ENCODE peak calls at places on chromosome 9, in ten cellular contexts. I is A673; W is body of pancreas; M is stimulated activated CD8-positive, alpha-beta memory T cell treated with anti-CD3 and anti-CD28 coated beads, Interleukin-15, amount 100 ng/mL, for 4 hours; S is cardiac muscle cell; J is cardiac septum; F is stimulated activated CD4-positive, alpha-beta T cell treated with anti-CD3 and anti-CD28 coated beads, Interleukin-2, amount 100 ng/mL, for 24 hours; Z is endodermal cell; L is GM13977; C is WERI-Rb-1. A is an unnamed sample.

GRCh38 chr9:105007143-105007542 is 79.2 kb upstream of the ABCA1 start:
- DNase-seq in I (no peak), W (no peak), M (no peak), S (no peak), J (no peak), F (peak), Z (no peak), L (no peak), C (no peak), A (no peak)

GRCh38 chr9:90420714-90421513 is 221.7 kb downstream of the DIRAS2 start:
- DNase-seq in I (no peak), W (no peak), M (no peak), S (no peak), J (no peak), F (no peak), Z (no peak), L (no peak), C (no peak), A (no peak)

GRCh38 chr9:75130621-75131020 is 42.3 kb downstream of the OSTF1 start:
- DNase-seq in I (no peak), W (no peak), M (no peak), S (no peak), J (no peak), F (no peak), Z (no peak), L (no peak), C (no peak), A (no peak)

GRCh38 chr9:133256686-133257091 is 18.3 kb downstream of the ABO start:
- DNase-seq in I (no peak), W (no peak), M (no peak), S (no peak), J (no peak), F (no peak), Z (no peak), L (no peak), C (no peak), A (no peak)

GRCh38 chr9:135886147-135886981 is 21.0 kb downstream of the CAMSAP1 start:
- DNase-seq in I (no peak), W (no peak), M (no peak), S (no peak), J (no peak), F (no peak), Z (no peak), L (no peak), C (no peak), A (peak)

GRCh38 chr9:137275203-137275936 is 2.2 kb upstream of the TOR4A start:
- DNase-seq in I (no peak), W (peak), M (no peak), S (no peak), J (no peak), F (no peak), Z (peak), L (no peak), C (no peak), A (no peak)

GRCh38 chr9:6305954-6306563 is 22.1 kb upstream of the TPD52L3 start:
- DNase-seq in I (peak), W (no peak), M (no peak), S (peak), J (no peak), F (no peak), Z (no peak), L (peak), C (no peak), A (no peak)

GRCh38 chr9:131420913-131421312 is 27.0 kb downstream of the PRRC2B start:
- DNase-seq in I (no peak), W (peak), M (no peak), S (no peak), J (no peak), F (no peak), Z (no peak), L (no peak), C (no peak), A (peak)

GRCh38 chr9:89168901-89169813 is 9.5 kb downstream of the SHC3 start:
- DNase-seq in I (no peak), W (no peak), M (no peak), S (no peak), J (no peak), F (no peak), Z (no peak), L (no peak), C (no peak), A (no peak)

GRCh38 chr9:120447959-120448500 is 131.9 kb downstream of the CDK5RAP2 start:
- DNase-seq in I (no peak), W (no peak), M (no peak), S (no peak), J (no peak), F (no peak), Z (no peak), L (no peak), C (no peak), A (no peak)

GRCh38 chr9:108565651-108566378 is 290.0 kb downstream of the ACTL7B start:
- DNase-seq in I (peak), W (peak), M (no peak), S (peak), J (no peak), F (peak), Z (peak), L (peak), C (peak), A (peak)

GRCh38 chr9:16679327-16679821 is 191.1 kb downstream of the BNC2 start:
- DNase-seq in I (peak), W (no peak), M (no peak), S (no peak), J (no peak), F (no peak), Z (no peak), L (no peak), C (no peak), A (no peak)

GRCh38 chr9:38025166-38025565 is 43.9 kb downstream of the SHB start:
- DNase-seq in I (no peak), W (no peak), M (no peak), S (no peak), J (no peak), F (no peak), Z (no peak), L (no peak), C (no peak), A (no peak)

GRCh38 chr9:111481885-111482636 is 2.1 kb downstream of the ECPAS start:
- DNase-seq in I (peak), W (no peak), M (no peak), S (no peak), J (no peak), F (no peak), Z (peak), L (no peak), C (no peak), A (no peak)

GRCh38 chr9:34993502-34994428 is 4.2 kb downstream of the DNAJB5 start:
- DNase-seq in I (no peak), W (peak), M (no peak), S (peak), J (peak), F (no peak), Z (peak), L (peak), C (peak), A (peak)

GRCh38 chr9:37155601-37156000 is 35.2 kb downstream of the ZCCHC7 start:
- DNase-seq in I (no peak), W (no peak), M (no peak), S (no peak), J (no peak), F (no peak), Z (no peak), L (no peak), C (no peak), A (no peak)

GRCh38 chr9:110152704-110153374 is 55.1 kb downstream of the C9orf152 start:
- DNase-seq in I (peak), W (no peak), M (no peak), S (peak), J (no peak), F (no peak), Z (peak), L (peak), C (peak), A (no peak)

GRCh38 chr9:109517798-109518435 is 19.8 kb upstream of the PTPN3 start:
- DNase-seq in I (no peak), W (peak), M (no peak), S (no peak), J (no peak), F (no peak), Z (no peak), L (no peak), C (no peak), A (no peak)

GRCh38 chr9:26812217-26812616 is 80.4 kb downstream of the CAAP1 start:
- DNase-seq in I (no peak), W (no peak), M (no peak), S (no peak), J (no peak), F (no peak), Z (no peak), L (no peak), C (no peak), A (no peak)

GRCh38 chr9:96619491-96620154 is at the start of gene CDC14B:
- DNase-seq in I (peak), W (peak), M (peak), S (peak), J (peak), F (peak), Z (peak), L (peak), C (peak), A (peak)

GRCh38 chr9:70902171-70902570 is 219.2 kb downstream of the TRPM3 start:
- DNase-seq in I (no peak), W (no peak), M (no peak), S (no peak), J (no peak), F (no peak), Z (no peak), L (no peak), C (no peak), A (no peak)

GRCh38 chr9:111438576-111439235 is 45.5 kb downstream of the ECPAS start:
- DNase-seq in I (peak), W (peak), M (no peak), S (no peak), J (no peak), F (no peak), Z (no peak), L (no peak), C (no peak), A (no peak)

GRCh38 chr9:89486681-89487080 is 11.2 kb downstream of the SEMA4D start:
- DNase-seq in I (no peak), W (no peak), M (no peak), S (no peak), J (no peak), F (no peak), Z (no peak), L (no peak), C (no peak), A (no peak)

GRCh38 chr9:109143881-109144562 is 23.0 kb downstream of the FRRS1L start:
- DNase-seq in I (peak), W (no peak), M (no peak), S (no peak), J (no peak), F (no peak), Z (no peak), L (peak), C (peak), A (no peak)

GRCh38 chr9:134892221-134892620 is 11.6 kb downstream of the FCN2 start:
- DNase-seq in I (no peak), W (no peak), M (no peak), S (no peak), J (no peak), F (no peak), Z (no peak), L (no peak), C (no peak), A (no peak)

GRCh38 chr9:93303258-93303771 is 119.4 kb downstream of the WNK2 start:
- DNase-seq in I (no peak), W (no peak), M (no peak), S (no peak), J (peak), F (no peak), Z (peak), L (peak), C (no peak), A (no peak)

GRCh38 chr9:36091028-36091953 is 45.2 kb upstream of the GLIPR2 start:
- DNase-seq in I (no peak), W (peak), M (no peak), S (peak), J (no peak), F (no peak), Z (no peak), L (no peak), C (no peak), A (no peak)